ENCODE peak calls at places on chromosomes 12 and 14, in seven cellular contexts. S is HFFc6; B is pancreas; O is tibial nerve; T is CD4-positive, alpha-beta T cell; J is hepatocyte; Z is cardiac muscle cell. G is an unnamed sample.

GRCh38 chr12:104756901-104757300 is 201.2 kb downstream of the SLC41A2 start:
- DNase-seq in S (no peak), B (no peak), O (no peak), T (no peak), J (no peak), Z (no peak), G (no peak)

GRCh38 chr12:3644103-3644502 is 108.8 kb downstream of the CRACR2A start:
- DNase-seq in S (no peak), B (no peak), O (no peak), T (no peak), J (no peak), Z (no peak), G (no peak)

GRCh38 chr12:7907009-7907408 is 29.0 kb downstream of the SLC2A3 start:
- DNase-seq in S (no peak), B (peak), O (no peak), T (no peak), J (peak), Z (peak), G (no peak)

GRCh38 chr14:29085546-29085945 is 319.0 kb downstream of the FOXG1 start:
- DNase-seq in S (no peak), B (no peak), O (no peak), T (no peak), J (peak), Z (peak), G (no peak)

GRCh38 chr14:69675877-69676416 is 64.6 kb downstream of the SUSD6 start:
- DNase-seq in S (no peak), B (no peak), O (no peak), T (no peak), J (no peak), Z (no peak), G (no peak)

GRCh38 chr14:55349565-55349964 is 62.1 kb downstream of the ATG14 start:
- DNase-seq in S (no peak), B (no peak), O (no peak), T (no peak), J (no peak), Z (no peak), G (no peak)

GRCh38 chr12:60693019-60693626 is 1097.3 kb downstream of the SLC16A7 start:
- DNase-seq in S (no peak), B (no peak), O (no peak), T (no peak), J (no peak), Z (no peak), G (no peak)

GRCh38 chr14:69955855-69956567 is 76.8 kb downstream of the SMOC1 start:
- DNase-seq in S (no peak), B (no peak), O (no peak), T (no peak), J (no peak), Z (no peak), G (no peak)

GRCh38 chr14:92967346-92967926 is 44.5 kb downstream of the CHGA start:
- DNase-seq in S (no peak), B (no peak), O (no peak), T (no peak), J (no peak), Z (no peak), G (no peak)

GRCh38 chr12:49092086-49092815 is 2.4 kb downstream of the DHH start:
- DNase-seq in S (no peak), B (no peak), O (peak), T (peak), J (peak), Z (peak), G (no peak)

GRCh38 chr12:4275869-4276253 is 2.3 kb downstream of the CCND2 start:
- DNase-seq in S (no peak), B (no peak), O (no peak), T (no peak), J (no peak), Z (no peak), G (no peak)

GRCh38 chr12:57047981-57048380 is 1.9 kb downstream of the MYO1A start:
- DNase-seq in S (peak), B (no peak), O (no peak), T (no peak), J (no peak), Z (no peak), G (no peak)

GRCh38 chr12:122072031-122072970 is 6.3 kb upstream of the MLXIP start:
- DNase-seq in S (peak), B (no peak), O (no peak), T (no peak), J (peak), Z (peak), G (no peak)

GRCh38 chr12:93634416-93634815 is 42.8 kb upstream of the CRADD start:
- DNase-seq in S (no peak), B (no peak), O (no peak), T (no peak), J (no peak), Z (no peak), G (no peak)

DNA sequence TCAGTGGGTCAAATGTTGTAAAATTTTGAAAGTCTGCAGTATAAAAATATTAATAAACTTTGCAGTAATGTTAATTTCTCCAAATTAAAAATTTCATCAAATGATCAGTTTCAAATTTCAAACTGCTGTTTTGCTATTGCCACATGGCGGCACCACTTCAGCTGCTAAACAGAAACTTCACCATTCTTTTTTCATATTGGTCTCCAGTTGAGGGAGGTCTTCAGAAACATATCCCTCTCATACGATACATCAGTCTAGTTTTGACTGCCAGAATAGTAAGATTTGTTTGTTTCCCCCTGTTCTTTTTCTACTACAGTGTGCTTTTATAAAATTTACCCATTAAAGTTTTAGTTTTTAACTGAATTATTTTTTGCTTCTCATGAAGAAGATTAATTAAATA is 4.2 kb upstream of the TRHDE start:
- DNase-seq in S (no peak), B (no peak), O (no peak), T (no peak), J (no peak), Z (no peak), G (no peak)
- TF ChIP-seq CTCF in S (peak), B (no peak), O (no peak), T (no peak), J (peak), Z (no peak), G (no peak)

DNA sequence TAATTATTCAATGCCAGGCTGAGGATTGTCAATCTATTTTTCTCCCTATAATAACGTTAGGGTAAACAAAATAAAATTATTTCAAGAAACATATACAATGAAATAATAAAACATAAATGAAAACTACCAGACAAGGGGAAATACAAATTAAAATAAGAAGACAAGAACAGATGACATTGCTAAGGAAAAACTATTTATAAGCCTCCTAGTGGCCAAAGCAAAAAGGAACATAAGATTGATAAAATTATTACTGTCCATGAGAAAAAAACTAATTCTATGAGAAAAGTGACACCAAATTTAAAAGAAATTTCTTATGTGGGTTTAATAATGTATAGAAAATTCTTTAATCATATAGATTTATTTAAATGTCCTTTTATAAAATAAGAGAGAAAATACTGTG is 294.7 kb downstream of the TTC6 start:
- DNase-seq in S (no peak), B (no peak), O (no peak), T (no peak), J (no peak), Z (no peak), G (no peak)
- TF ChIP-seq CTCF in S (peak), B (no peak), O (no peak), T (no peak), J (no peak), Z (peak), G (no peak)

GRCh38 chr12:51814311-51815088 is 34.0 kb downstream of the FIGNL2 start:
- DNase-seq in S (peak), B (peak), O (peak), T (peak), J (peak), Z (peak), G (peak)
- TF ChIP-seq CTCF in S (peak), B (peak), O (peak), T (peak), J (peak), Z (peak), G (no peak)

DNA sequence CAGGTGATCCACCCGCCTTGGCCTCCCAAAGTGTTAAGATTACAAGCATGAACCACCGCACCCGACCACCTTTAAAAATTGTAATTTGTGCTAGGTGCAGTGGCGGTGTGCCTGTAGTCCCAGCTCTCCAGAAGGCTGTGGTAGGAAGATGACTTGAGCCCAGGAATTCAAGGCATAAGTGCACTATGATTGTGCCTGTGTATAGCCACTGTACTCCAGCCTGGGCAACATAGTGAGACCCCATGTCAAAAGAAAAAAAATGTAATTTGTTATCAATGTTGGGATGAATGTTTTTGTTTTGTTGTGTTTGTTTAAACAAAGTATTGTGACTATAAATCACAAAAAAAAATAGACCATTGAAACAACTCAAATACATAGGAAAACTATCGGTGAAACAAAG is 43.1 kb upstream of the NAP1L1 start:
- DNase-seq in S (no peak), B (no peak), O (no peak), T (no peak), J (no peak), Z (no peak), G (no peak)
- TF ChIP-seq CTCF in S (no peak), B (no peak), O (no peak), T (no peak), J (no peak), Z (no peak), G (no peak)

GRCh38 chr12:63151898-63152700 is 1.1 kb upstream of the AVPR1A start:
- DNase-seq in S (peak), B (peak), O (no peak), T (no peak), J (peak), Z (peak), G (no peak)
- TF ChIP-seq CTCF in S (peak), B (peak), O (peak), T (no peak), J (peak), Z (peak), G (peak)

DNA sequence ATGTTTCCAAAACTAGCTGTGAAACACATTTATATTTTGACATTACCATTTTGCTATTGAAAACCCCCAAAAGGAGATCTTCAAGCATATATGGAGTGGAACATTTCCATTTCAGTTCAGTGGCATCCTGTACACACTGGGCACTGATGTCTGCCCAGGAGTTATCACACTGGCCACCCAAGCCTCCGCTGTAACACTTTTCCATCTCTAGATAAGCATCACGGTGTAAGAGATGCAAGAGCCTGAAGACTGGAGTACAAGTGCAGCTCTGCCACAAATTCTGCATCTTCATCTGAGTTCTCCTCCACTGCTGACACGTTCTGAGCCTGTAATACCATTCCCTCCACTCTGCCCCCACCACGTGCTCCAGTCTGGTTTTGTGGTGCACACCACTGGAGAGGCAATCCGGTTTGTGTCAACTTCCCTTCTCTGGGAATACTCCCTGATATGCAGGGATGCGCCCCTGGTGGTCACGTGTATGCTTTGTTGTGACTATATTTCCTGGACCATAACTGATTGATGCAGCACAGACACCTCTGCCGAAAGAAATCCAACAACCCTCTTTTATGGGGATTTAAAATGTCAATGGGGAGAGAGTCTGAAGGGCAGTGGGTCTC is 12.7 kb downstream of the SPTLC2 start:
- DNase-seq in S (no peak), B (no peak), O (no peak), T (no peak), J (no peak), Z (no peak), G (no peak)
- TF ChIP-seq CTCF in S (peak), B (no peak), O (no peak), T (peak), J (peak), Z (peak), G (no peak)

GRCh38 chr12:113889076-113889475 is 77.0 kb downstream of the RBM19 start:
- DNase-seq in S (peak), B (no peak), O (no peak), T (no peak), J (no peak), Z (no peak), G (no peak)
- TF ChIP-seq CTCF in S (peak), B (no peak), O (no peak), T (no peak), J (no peak), Z (no peak), G (peak)